ENCODE peak calls at places on chromosome 20, in seven cellular contexts. N is body of pancreas; Y is Kasumi-1; H is T-cell; W is NCI-H2171; Q is stimulated activated CD4-positive, alpha-beta T cell treated with anti-CD3 and anti-CD28 coated beads, TNF-alpha, amount 100 ng/mL, for 4 hours; A is Right ventricle myocardium superior. U is an unnamed sample.

GRCh38 chr20:62977613-62978558 is 25.4 kb downstream of the SLC17A9 start:
- DNase-seq in N (peak; percentile 31), Y (no peak), H (peak; percentile 79), W (no peak), Q (peak; percentile 74), A (no peak), U (no peak)

GRCh38 chr20:35264755-35265154 is 13.2 kb downstream of the MMP24OS start:
- DNase-seq in N (peak; percentile 26), Y (peak; percentile 17), H (no peak), W (peak; percentile 5), Q (no peak), A (no peak), U (no peak)

GRCh38 chr20:36482044-36482473 is 59.3 kb upstream of the MYL9 start:
- DNase-seq in N (peak; percentile 80), Y (no peak), H (no peak), W (peak; percentile 82), Q (no peak), A (peak; percentile 67), U (no peak)

GRCh38 chr20:547394-547793 is 3.8 kb upstream of the CSNK2A1 start:
- DNase-seq in N (no peak), Y (no peak), H (no peak), W (no peak), Q (no peak), A (no peak), U (no peak)

GRCh38 chr20:43305749-43306148 is 116.0 kb upstream of the PTPRT start:
- DNase-seq in N (no peak), Y (no peak), H (no peak), W (no peak), Q (no peak), A (no peak), U (no peak)

GRCh38 chr20:56400001-56400640 is 7.7 kb downstream of the CSTF1 start:
- DNase-seq in N (peak; percentile 55), Y (peak; percentile 89), H (peak; percentile 39), W (peak; percentile 30), Q (no peak), A (no peak), U (peak; percentile 55)

GRCh38 chr20:18986895-18987580 is 173.5 kb downstream of the SCP2D1 start:
- DNase-seq in N (no peak), Y (no peak), H (no peak), W (no peak), Q (no peak), A (peak; percentile 43), U (no peak)

GRCh38 chr20:10448270-10449156 is 13.4 kb downstream of the SLX4IP start:
- DNase-seq in N (no peak), Y (no peak), H (no peak), W (peak; percentile 3), Q (no peak), A (no peak), U (no peak)

GRCh38 chr20:12829121-12829520 is 179.7 kb upstream of the SPTLC3 start:
- DNase-seq in N (no peak), Y (no peak), H (no peak), W (no peak), Q (no peak), A (no peak), U (no peak)

GRCh38 chr20:12203399-12203798 is 285.7 kb downstream of the BTBD3 start:
- DNase-seq in N (no peak), Y (no peak), H (no peak), W (no peak), Q (no peak), A (no peak), U (no peak)

GRCh38 chr20:18669241-18670019 is 81.6 kb downstream of the DTD1 start:
- DNase-seq in N (no peak), Y (no peak), H (no peak), W (no peak), Q (no peak), A (no peak), U (no peak)

GRCh38 chr20:31849306-31849930 is 4.0 kb upstream of the FOXS1 start:
- DNase-seq in N (peak; percentile 89), Y (no peak), H (no peak), W (peak; percentile 48), Q (no peak), A (no peak), U (no peak)

GRCh38 chr20:44460795-44461141 is 14.9 kb upstream of the TTPAL start:
- DNase-seq in N (no peak), Y (peak; percentile 75), H (no peak), W (no peak), Q (no peak), A (no peak), U (no peak)

U was measured in H1.